ENCODE peak calls at places on chromosomes 16 and 17, in ten cellular contexts. O is tibial nerve; X is OCI-LY7; B is cardiac muscle cell; U is CD8-positive, alpha-beta memory T cell; F is upper lobe of right lung; W is HCT116; T is IMR-90; V is adrenal gland; L is prostate gland. A is an unnamed sample. For H3K36me3, the result is how much of the 10 kb centered on the place peaks cover.

GRCh38 chr17:34305606-34306005 is 13.6 kb upstream of the CCL8 start:
- DNase-seq in X (no peak), F (no peak), V (no peak), B (no peak), L (no peak), O (no peak), U (no peak), W (no peak), T (peak), A (no peak)

GRCh38 chr16:12500771-12501170 is 302.9 kb downstream of the CPPED1 start:
- DNase-seq in B (no peak), X (peak), U (no peak), V (no peak), T (no peak), O (no peak), L (no peak), W (no peak), F (no peak), A (no peak)

GRCh38 chr16:27526169-27526568 is 23.5 kb downstream of the GTF3C1 start:
- DNase-seq in W (no peak), L (no peak), F (no peak), V (peak), X (no peak), B (peak), U (no peak), O (no peak), T (no peak), A (no peak)

GRCh38 chr16:81629896-81630631 is 149.0 kb upstream of the PLCG2 start:
- DNase-seq in X (no peak), B (no peak), U (no peak), W (no peak), T (no peak), L (no peak), F (no peak), O (no peak), V (no peak), A (no peak)

GRCh38 chr16:84854759-84855158 is 35.0 kb downstream of the CRISPLD2 start:
- DNase-seq in V (no peak), U (no peak), F (no peak), O (no peak), W (no peak), T (peak), B (no peak), X (no peak), L (no peak), A (no peak)

GRCh38 chr17:14672830-14673229 is 371.9 kb downstream of the HS3ST3B1 start:
- DNase-seq in F (no peak), T (peak), V (peak), U (no peak), X (no peak), W (no peak), B (peak), O (no peak), L (no peak), A (no peak)

GRCh38 chr16:87924937-87925670 is 11.2 kb downstream of the CA5A start:
- DNase-seq in B (no peak), W (no peak), T (no peak), V (no peak), L (peak), X (no peak), U (no peak), O (no peak), F (no peak), A (no peak)

GRCh38 chr16:8088820-8089338 is 501.4 kb downstream of the TMEM114 start:
- DNase-seq in O (no peak), B (no peak), V (no peak), F (no peak), X (no peak), W (no peak), U (no peak), L (no peak), T (no peak), A (no peak)

GRCh38 chr16:86509759-86510464 is 415 bp upstream of the FOXF1 start:
- DNase-seq in O (no peak), L (no peak), W (no peak), V (no peak), F (no peak), T (peak), B (peak), U (no peak), X (no peak), A (no peak)

GRCh38 chr16:81711609-81712329 is 67.3 kb upstream of the PLCG2 start:
- DNase-seq in U (no peak), O (no peak), X (no peak), F (no peak), V (peak), T (peak), W (peak), L (no peak), B (no peak), A (no peak)

GRCh38 chr17:19303367-19303776 is 59.2 kb downstream of the B9D1 start:
- DNase-seq in X (peak), V (peak), T (no peak), W (no peak), L (no peak), O (no peak), F (peak), U (no peak), B (no peak), A (no peak)

GRCh38 chr16:65524231-65524630 is 402.4 kb upstream of the CDH11 start:
- DNase-seq in W (no peak), U (no peak), X (no peak), V (no peak), B (no peak), T (no peak), O (no peak), F (no peak), L (no peak), A (no peak)

GRCh38 chr17:50627782-50628601 is 6.7 kb upstream of the ABCC3 start:
- DNase-seq in B (peak), V (no peak), U (no peak), T (no peak), X (no peak), O (no peak), F (no peak), L (no peak), W (no peak), A (no peak)

GRCh38 chr16:66776457-66776856 is 24.9 kb downstream of the TERB1 start:
- DNase-seq in W (no peak), U (no peak), X (no peak), V (no peak), T (no peak), L (no peak), F (no peak), B (no peak), O (no peak), A (no peak)

GRCh38 chr17:62720126-62720850 is 87.8 kb downstream of the MARCHF10 start:
- DNase-seq in V (no peak), L (no peak), U (no peak), F (no peak), O (no peak), X (no peak), B (no peak), T (no peak), W (no peak), A (no peak)

GRCh38 chr17:64001091-64001579 is 3.0 kb downstream of the PRR29 start:
- DNase-seq in X (no peak), W (no peak), F (no peak), B (no peak), L (no peak), T (no peak), V (no peak), O (no peak), U (no peak), A (peak)

GRCh38 chr16:22641030-22641671 is 130.5 kb downstream of the NPIPB5 start:
- DNase-seq in F (no peak), U (no peak), V (no peak), B (peak), L (no peak), X (peak), W (peak), T (peak), O (no peak), A (no peak)

GRCh38 chr17:63455417-63455816 is 9.3 kb upstream of the CYB561 start:
- DNase-seq in W (no peak), F (no peak), B (no peak), U (no peak), X (no peak), L (no peak), O (no peak), T (no peak), V (no peak), A (no peak)

GRCh38 chr16:73268311-73268997 is 220.5 kb upstream of the ZFHX3 start:
- DNase-seq in V (no peak), B (no peak), O (no peak), T (peak), L (no peak), X (no peak), F (no peak), W (no peak), U (no peak), A (no peak)

GRCh38 chr16:67648764-67649407 is 3.9 kb downstream of the CARMIL2 start:
- DNase-seq in W (no peak), B (no peak), U (no peak), F (no peak), X (no peak), T (no peak), V (no peak), L (no peak), O (no peak), A (no peak)

GRCh38 chr17:7803981-7804380 is 30.0 kb upstream of the KDM6B start:
- DNase-seq in U (no peak), L (peak), V (peak), X (no peak), F (peak), T (no peak), W (no peak), B (no peak), O (no peak), A (no peak)

GRCh38 chr16:74625500-74626350 is 18.8 kb upstream of the GLG1 start:
- DNase-seq in X (no peak), B (no peak), V (no peak), F (peak), W (no peak), L (no peak), O (no peak), U (no peak), T (no peak), A (no peak)

GRCh38 chr17:56173026-56173425 is 19.8 kb downstream of the ANKFN1 start:
- DNase-seq in T (no peak), V (no peak), F (no peak), O (no peak), W (no peak), U (no peak), L (no peak), X (no peak), B (no peak), A (no peak)

GRCh38 chr17:339193-340061 is 13.2 kb downstream of the RPH3AL start:
- DNase-seq in X (no peak), F (peak), L (no peak), U (no peak), V (no peak), T (no peak), O (no peak), W (no peak), B (no peak), A (peak)

GRCh38 chr16:543301-544164 is 16.0 kb downstream of the CAPN15 start:
- DNase-seq in T (no peak), O (no peak), F (no peak), X (no peak), L (no peak), W (no peak), V (no peak), U (no peak), B (no peak), A (no peak)

GRCh38 chr17:17324616-17325015 is 21.4 kb downstream of the NT5M start:
- DNase-seq in O (no peak), F (no peak), T (no peak), V (no peak), X (no peak), L (no peak), U (no peak), B (no peak), W (no peak), A (no peak)

GRCh38 chr17:77785526-77785925 is 173.0 kb upstream of the TNRC6C start:
- DNase-seq in W (no peak), V (no peak), U (no peak), F (no peak), B (no peak), O (no peak), L (no peak), X (no peak), T (no peak), A (no peak)

GRCh38 chr17:574061-574460 is 140.6 kb downstream of the VPS53 start:
- DNase-seq in W (no peak), B (no peak), F (no peak), T (peak), L (no peak), V (peak), X (no peak), O (no peak), U (no peak), A (no peak)

GRCh38 chr17:17682293-17682736 is 1.1 kb downstream of the RAI1 start:
- DNase-seq in U (no peak), V (peak), O (no peak), X (peak), T (no peak), L (peak), F (peak), W (no peak), B (peak), A (no peak)

GRCh38 chr17:49946964-49947584 is 21.9 kb upstream of the DLX4 start:
- DNase-seq in W (no peak), T (no peak), O (no peak), X (no peak), U (no peak), V (peak), B (no peak), L (no peak), F (no peak), A (no peak)

GRCh38 chr17:67526700-67527099 is 149.6 kb downstream of the PITPNC1 start:
- DNase-seq in V (no peak), F (no peak), L (no peak), T (no peak), B (no peak), O (no peak), X (no peak), U (no peak), W (no peak), A (no peak)

GRCh38 chr16:25747160-25747758 is 55.5 kb downstream of the HS3ST4 start:
- DNase-seq in T (no peak), U (no peak), F (no peak), X (peak), B (peak), L (no peak), W (no peak), O (no peak), V (no peak), A (no peak)

GRCh38 chr16:57621521-57622268 is 6.7 kb upstream of the ADGRG1 start:
- DNase-seq in W (no peak), F (peak), B (no peak), U (no peak), T (no peak), O (peak), X (no peak), V (peak), L (peak), A (peak)

GRCh38 chr17:20072692-20072992 is 63.5 kb downstream of the SPECC1 start:
- DNase-seq in T (no peak), O (no peak), U (no peak), V (no peak), F (no peak), W (no peak), B (no peak), L (no peak), X (no peak), A (no peak)

GRCh38 chr16:83809092-83809491 is 1.3 kb downstream of the HSBP1 start:
- DNase-seq in O (no peak), X (no peak), F (no peak), T (no peak), U (no peak), V (no peak), W (no peak), L (no peak), B (no peak), A (no peak)

GRCh38 chr17:51184124-51184523 is 17.9 kb downstream of the NME2 start:
- DNase-seq in T (no peak), U (no peak), B (no peak), O (no peak), F (no peak), L (no peak), V (no peak), W (no peak), X (no peak), A (no peak)

GRCh38 chr16:11583889-11584565 is 2.7 kb downstream of the LITAF start:
- DNase-seq in L (peak), F (no peak), X (no peak), U (no peak), B (no peak), W (no peak), V (peak), T (no peak), O (no peak), A (no peak)

GRCh38 chr16:88380619-88381018 is 2.1 kb upstream of the ZNF469 start:
- DNase-seq in F (no peak), B (no peak), L (no peak), X (no peak), O (no peak), T (no peak), W (no peak), U (no peak), V (no peak), A (peak)

GRCh38 chr16:69057400-69058378 is 47.8 kb upstream of the HAS3 start:
- DNase-seq in W (peak), U (no peak), X (no peak), B (no peak), V (peak), O (no peak), T (peak), L (peak), F (no peak), A (peak)

GRCh38 chr17:73211745-73212144 is 18.9 kb downstream of the COG1 start:
- DNase-seq in U (peak), X (no peak), B (no peak), F (no peak), W (no peak), T (no peak), V (peak), O (no peak), L (no peak), A (peak)
- H3K36me3 ChIP-seq in U (under half), X (half or more), B (under half), F (under half), W (under half), T (under half), V (under half), O (under half), L (under half), A (half or more)

GRCh38 chr17:5352681-5353289 is 66.7 kb downstream of the NUP88 start:
- DNase-seq in F (no peak), W (no peak), T (no peak), V (no peak), U (no peak), O (no peak), L (no peak), B (no peak), X (no peak), A (no peak)

GRCh38 chr17:5354310-5354709 is 65.2 kb downstream of the NUP88 start:
- DNase-seq in V (no peak), T (no peak), F (no peak), W (no peak), X (no peak), B (no peak), L (no peak), U (no peak), O (no peak), A (no peak)

GRCh38 chr17:5355416-5356129 is 63.9 kb downstream of the NUP88 start:
- DNase-seq in L (no peak), V (no peak), O (no peak), B (no peak), U (no peak), X (no peak), T (no peak), F (no peak), W (no peak), A (no peak)

DNA sequence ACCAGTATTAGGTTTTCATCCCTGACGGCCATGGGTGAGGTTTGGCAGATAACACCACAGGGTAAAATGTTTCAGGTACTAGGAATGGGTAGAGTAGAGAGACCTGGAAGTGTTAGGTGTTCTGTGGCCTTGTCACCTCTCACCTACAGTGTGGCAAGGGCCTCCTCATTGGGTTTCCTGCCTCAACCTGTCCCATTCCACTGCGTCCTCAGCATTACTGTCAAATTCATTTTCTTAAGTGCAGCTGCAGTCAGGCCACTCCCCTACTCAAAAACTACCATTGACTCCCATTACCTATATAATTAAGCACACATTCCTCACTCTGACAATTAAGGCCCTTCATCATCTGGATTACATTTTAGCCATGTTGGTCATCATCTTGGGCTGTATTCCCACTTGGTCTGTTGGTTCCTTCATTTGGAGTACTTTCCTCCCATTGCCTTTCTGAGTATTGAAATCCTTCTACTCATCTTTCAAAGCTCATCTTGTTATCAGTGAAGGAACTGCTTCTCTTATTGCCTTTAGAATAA is 64.5 kb downstream of the NUP88 start:
- DNase-seq in V (no peak), B (no peak), L (no peak), W (no peak), X (no peak), F (no peak), O (no peak), U (no peak), T (no peak), A (no peak)
- H3K36me3 ChIP-seq in V (under half), B (half or more), L (under half), W (under half), X (half or more), F (half or more), O (under half), U (under half), T (under half), A (half or more)

GRCh38 chr16:46922239-46922638 is 38.1 kb downstream of the GPT2 start:
- DNase-seq in T (no peak), L (no peak), U (no peak), W (no peak), O (no peak), V (no peak), F (no peak), X (no peak), B (no peak), A (no peak)

GRCh38 chr16:46923513-46924295 is 39.5 kb downstream of the GPT2 start:
- DNase-seq in X (no peak), T (peak), L (no peak), U (no peak), O (no peak), F (no peak), V (peak), W (no peak), B (no peak), A (no peak)

GRCh38 chr16:46927273-46927672 is 43.1 kb downstream of the GPT2 start:
- DNase-seq in F (no peak), X (no peak), O (no peak), U (no peak), T (no peak), L (no peak), V (no peak), B (no peak), W (no peak), A (no peak)

GRCh38 chr16:46926470-46927225 is 42.5 kb downstream of the GPT2 start:
- DNase-seq in L (no peak), W (no peak), B (no peak), V (no peak), O (no peak), U (no peak), X (no peak), F (no peak), T (no peak), A (no peak)

GRCh38 chr16:46924402-46924801 is 40.2 kb downstream of the GPT2 start:
- DNase-seq in F (no peak), U (no peak), O (no peak), W (no peak), V (no peak), T (no peak), L (no peak), X (no peak), B (no peak), A (no peak)
- H3K36me3 ChIP-seq in F (under half), U (under half), O (under half), W (under half), V (under half), T (half or more), L (under half), X (half or more), B (under half), A (half or more)

DNA sequence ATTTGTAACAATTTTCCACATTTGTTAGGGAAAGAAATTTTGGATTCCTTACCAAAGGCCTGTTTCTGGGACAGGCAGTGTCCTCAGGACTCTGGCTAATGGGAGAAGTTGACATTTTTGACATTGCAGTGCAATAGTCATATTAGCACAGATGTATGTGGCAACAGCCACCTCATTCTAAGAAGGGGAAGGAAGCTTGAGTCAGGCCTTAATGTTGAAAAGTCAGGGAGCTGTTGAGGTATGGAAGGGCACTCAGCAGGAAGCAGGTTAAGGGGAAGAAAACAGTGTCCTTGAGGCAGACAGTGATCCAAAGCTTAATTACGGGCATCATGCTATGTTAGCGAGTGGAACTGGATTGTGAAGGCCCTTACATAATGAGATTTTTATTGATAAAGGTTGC is 20.9 kb downstream of the AKTIP start:
- DNase-seq in W (no peak), O (no peak), U (no peak), V (no peak), T (peak), L (no peak), B (no peak), F (no peak), X (no peak), A (no peak)
- H3K36me3 ChIP-seq in W (under half), O (under half), U (half or more), V (half or more), T (under half), L (under half), B (under half), F (half or more), X (half or more), A (half or more)